ENCODE peak calls at places on chromosomes 7 and 10, in nine cellular contexts. One of them, this sample, is unnamed.

GRCh38 chr7:116780966-116781365 is 81.4 kb upstream of the CAPZA2 start:
- DNase-seq in transverse colon: peak
- DNase-seq in esophagus muscularis mucosa: no peak
- DNase-seq in SK-N-SH: no peak
- DNase-seq in HL-60: no peak
- DNase-seq in HCT116: no peak
- DNase-seq in prostate gland: peak
- DNase-seq in stomach: peak
- DNase-seq in breast epithelium: peak
- DNase-seq in this sample: no peak

GRCh38 chr10:15180736-15181135 is 12.2 kb upstream of the NMT2 start:
- DNase-seq in transverse colon: no peak
- DNase-seq in esophagus muscularis mucosa: no peak
- DNase-seq in SK-N-SH: no peak
- DNase-seq in HL-60: no peak
- DNase-seq in HCT116: no peak
- DNase-seq in prostate gland: no peak
- DNase-seq in stomach: no peak
- DNase-seq in breast epithelium: no peak
- DNase-seq in this sample: no peak

GRCh38 chr10:125599194-125599593 is 83.8 kb downstream of the TEX36 start:
- DNase-seq in transverse colon: no peak
- DNase-seq in esophagus muscularis mucosa: no peak
- DNase-seq in SK-N-SH: peak
- DNase-seq in HL-60: no peak
- DNase-seq in HCT116: no peak
- DNase-seq in prostate gland: no peak
- DNase-seq in stomach: no peak
- DNase-seq in breast epithelium: no peak
- DNase-seq in this sample: no peak

GRCh38 chr7:20323587-20323986 is 7.1 kb upstream of the ITGB8 start:
- DNase-seq in transverse colon: no peak
- DNase-seq in esophagus muscularis mucosa: no peak
- DNase-seq in SK-N-SH: no peak
- DNase-seq in HL-60: no peak
- DNase-seq in HCT116: no peak
- DNase-seq in prostate gland: no peak
- DNase-seq in stomach: no peak
- DNase-seq in breast epithelium: no peak
- DNase-seq in this sample: peak

GRCh38 chr7:18573410-18574234 is 78.1 kb downstream of the HDAC9 start:
- DNase-seq in transverse colon: no peak
- DNase-seq in esophagus muscularis mucosa: no peak
- DNase-seq in SK-N-SH: no peak
- DNase-seq in HL-60: no peak
- DNase-seq in HCT116: no peak
- DNase-seq in prostate gland: no peak
- DNase-seq in stomach: no peak
- DNase-seq in breast epithelium: no peak
- DNase-seq in this sample: no peak

GRCh38 chr10:58017719-58018367 is 249.9 kb downstream of the IPMK start:
- DNase-seq in transverse colon: no peak
- DNase-seq in esophagus muscularis mucosa: no peak
- DNase-seq in SK-N-SH: no peak
- DNase-seq in HL-60: no peak
- DNase-seq in HCT116: no peak
- DNase-seq in prostate gland: no peak
- DNase-seq in stomach: no peak
- DNase-seq in breast epithelium: no peak
- DNase-seq in this sample: no peak

GRCh38 chr10:30897045-30897444 is 134.6 kb downstream of the ZNF438 start:
- DNase-seq in transverse colon: no peak
- DNase-seq in esophagus muscularis mucosa: no peak
- DNase-seq in SK-N-SH: no peak
- DNase-seq in HL-60: no peak
- DNase-seq in HCT116: no peak
- DNase-seq in prostate gland: no peak
- DNase-seq in stomach: no peak
- DNase-seq in breast epithelium: no peak
- DNase-seq in this sample: no peak

GRCh38 chr7:55572378-55573233 is at the start of gene VOPP1:
- DNase-seq in transverse colon: peak
- DNase-seq in esophagus muscularis mucosa: no peak
- DNase-seq in SK-N-SH: peak
- DNase-seq in HL-60: peak
- DNase-seq in HCT116: no peak
- DNase-seq in prostate gland: peak
- DNase-seq in stomach: peak
- DNase-seq in breast epithelium: no peak
- DNase-seq in this sample: no peak

GRCh38 chr10:121323448-121323847 is 274.8 kb downstream of the FGFR2 start:
- DNase-seq in transverse colon: no peak
- DNase-seq in esophagus muscularis mucosa: no peak
- DNase-seq in SK-N-SH: no peak
- DNase-seq in HL-60: no peak
- DNase-seq in HCT116: no peak
- DNase-seq in prostate gland: no peak
- DNase-seq in stomach: no peak
- DNase-seq in breast epithelium: no peak
- DNase-seq in this sample: no peak

GRCh38 chr10:110544958-110545537 is 22.4 kb upstream of the SMC3 start:
- DNase-seq in transverse colon: no peak
- DNase-seq in esophagus muscularis mucosa: no peak
- DNase-seq in SK-N-SH: no peak
- DNase-seq in HL-60: no peak
- DNase-seq in HCT116: no peak
- DNase-seq in prostate gland: no peak
- DNase-seq in stomach: no peak
- DNase-seq in breast epithelium: no peak
- DNase-seq in this sample: no peak

GRCh38 chr7:2472744-2473143 is 3.5 kb downstream of the GRIFIN start:
- DNase-seq in transverse colon: no peak
- DNase-seq in esophagus muscularis mucosa: no peak
- DNase-seq in SK-N-SH: peak
- DNase-seq in HL-60: no peak
- DNase-seq in HCT116: no peak
- DNase-seq in prostate gland: no peak
- DNase-seq in stomach: no peak
- DNase-seq in breast epithelium: no peak
- DNase-seq in this sample: no peak

GRCh38 chr10:128052696-128053095 is 73.5 kb downstream of the MKI67 start:
- DNase-seq in transverse colon: peak
- DNase-seq in esophagus muscularis mucosa: no peak
- DNase-seq in SK-N-SH: no peak
- DNase-seq in HL-60: no peak
- DNase-seq in HCT116: no peak
- DNase-seq in prostate gland: no peak
- DNase-seq in stomach: no peak
- DNase-seq in breast epithelium: no peak
- DNase-seq in this sample: no peak

GRCh38 chr7:68629-69028 is 123.7 kb upstream of the FAM20C start:
- DNase-seq in transverse colon: no peak
- DNase-seq in esophagus muscularis mucosa: no peak
- DNase-seq in SK-N-SH: no peak
- DNase-seq in HL-60: no peak
- DNase-seq in HCT116: no peak
- DNase-seq in prostate gland: no peak
- DNase-seq in stomach: no peak
- DNase-seq in breast epithelium: peak
- DNase-seq in this sample: no peak

GRCh38 chr10:112981553-112981952 is 31.5 kb downstream of the TCF7L2 start:
- DNase-seq in transverse colon: no peak
- DNase-seq in esophagus muscularis mucosa: no peak
- DNase-seq in SK-N-SH: peak
- DNase-seq in HL-60: peak
- DNase-seq in HCT116: no peak
- DNase-seq in prostate gland: no peak
- DNase-seq in stomach: no peak
- DNase-seq in breast epithelium: no peak
- DNase-seq in this sample: no peak

GRCh38 chr7:90401989-90402388 is 1.3 kb upstream of the CLDN12 start:
- DNase-seq in transverse colon: peak
- DNase-seq in esophagus muscularis mucosa: no peak
- DNase-seq in SK-N-SH: peak
- DNase-seq in HL-60: no peak
- DNase-seq in HCT116: no peak
- DNase-seq in prostate gland: no peak
- DNase-seq in stomach: no peak
- DNase-seq in breast epithelium: no peak
- DNase-seq in this sample: peak

GRCh38 chr7:116554436-116554835 is 29.6 kb downstream of the CAV1 start:
- DNase-seq in transverse colon: no peak
- DNase-seq in esophagus muscularis mucosa: no peak
- DNase-seq in SK-N-SH: no peak
- DNase-seq in HL-60: no peak
- DNase-seq in HCT116: no peak
- DNase-seq in prostate gland: no peak
- DNase-seq in stomach: no peak
- DNase-seq in breast epithelium: no peak
- DNase-seq in this sample: no peak

GRCh38 chr10:23037561-23037960 is 57.8 kb upstream of the MSRB2 start:
- DNase-seq in transverse colon: no peak
- DNase-seq in esophagus muscularis mucosa: no peak
- DNase-seq in SK-N-SH: no peak
- DNase-seq in HL-60: no peak
- DNase-seq in HCT116: no peak
- DNase-seq in prostate gland: no peak
- DNase-seq in stomach: no peak
- DNase-seq in breast epithelium: no peak
- DNase-seq in this sample: no peak

GRCh38 chr7:52758337-52758736 is 277.1 kb upstream of the POM121L12 start:
- DNase-seq in transverse colon: no peak
- DNase-seq in esophagus muscularis mucosa: no peak
- DNase-seq in SK-N-SH: no peak
- DNase-seq in HL-60: no peak
- DNase-seq in HCT116: no peak
- DNase-seq in prostate gland: no peak
- DNase-seq in stomach: no peak
- DNase-seq in breast epithelium: no peak
- DNase-seq in this sample: no peak

GRCh38 chr7:57198801-57199200 is 66.6 kb upstream of the ZNF479 start:
- DNase-seq in transverse colon: no peak
- DNase-seq in esophagus muscularis mucosa: no peak
- DNase-seq in SK-N-SH: no peak
- DNase-seq in HL-60: no peak
- DNase-seq in HCT116: no peak
- DNase-seq in prostate gland: no peak
- DNase-seq in stomach: no peak
- DNase-seq in breast epithelium: peak
- DNase-seq in this sample: no peak

GRCh38 chr10:108597657-108598319 is 1325.5 kb downstream of the XPNPEP1 start:
- DNase-seq in transverse colon: no peak
- DNase-seq in esophagus muscularis mucosa: no peak
- DNase-seq in SK-N-SH: no peak
- DNase-seq in HL-60: no peak
- DNase-seq in HCT116: no peak
- DNase-seq in prostate gland: no peak
- DNase-seq in stomach: no peak
- DNase-seq in breast epithelium: no peak
- DNase-seq in this sample: no peak
- H3K4me3 ChIP-seq in transverse colon: no peak
- H3K4me3 ChIP-seq in esophagus muscularis mucosa: no peak
- H3K4me3 ChIP-seq in SK-N-SH: no peak
- H3K4me3 ChIP-seq in HL-60: no peak
- H3K4me3 ChIP-seq in HCT116: no peak
- H3K4me3 ChIP-seq in prostate gland: no peak
- H3K4me3 ChIP-seq in stomach: no peak
- H3K4me3 ChIP-seq in breast epithelium: no peak
- H3K4me3 ChIP-seq in this sample: no peak

DNA sequence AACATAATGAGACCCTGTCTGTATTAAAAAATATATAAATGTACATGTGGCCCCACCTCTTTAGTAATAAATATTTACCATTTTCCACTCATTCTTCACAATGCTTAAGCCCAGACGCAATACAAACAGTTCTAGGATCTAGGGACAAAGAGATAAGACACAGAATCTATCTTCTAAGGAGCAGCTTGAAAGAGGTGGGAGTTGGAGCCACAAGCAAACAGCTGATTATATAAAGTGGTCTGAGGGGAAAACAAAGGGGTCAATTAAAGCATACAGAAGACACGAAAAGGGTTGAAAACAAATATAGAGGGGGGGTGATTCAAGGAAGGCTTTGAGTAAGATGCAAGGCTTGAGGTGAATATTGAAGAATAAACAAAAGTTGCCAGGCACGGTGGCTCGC is 43.1 kb downstream of the UBE2H start:
- DNase-seq in transverse colon: no peak
- DNase-seq in esophagus muscularis mucosa: no peak
- DNase-seq in SK-N-SH: no peak
- DNase-seq in HL-60: no peak
- DNase-seq in HCT116: no peak
- DNase-seq in prostate gland: no peak
- DNase-seq in stomach: no peak
- DNase-seq in breast epithelium: no peak
- DNase-seq in this sample: no peak
- H3K27ac ChIP-seq in transverse colon: no peak
- H3K27ac ChIP-seq in esophagus muscularis mucosa: no peak
- H3K27ac ChIP-seq in SK-N-SH: no peak
- H3K27ac ChIP-seq in HL-60: no peak
- H3K27ac ChIP-seq in HCT116: peak
- H3K27ac ChIP-seq in prostate gland: no peak
- H3K27ac ChIP-seq in stomach: no peak
- H3K27ac ChIP-seq in breast epithelium: no peak
- H3K27ac ChIP-seq in this sample: no peak

DNA sequence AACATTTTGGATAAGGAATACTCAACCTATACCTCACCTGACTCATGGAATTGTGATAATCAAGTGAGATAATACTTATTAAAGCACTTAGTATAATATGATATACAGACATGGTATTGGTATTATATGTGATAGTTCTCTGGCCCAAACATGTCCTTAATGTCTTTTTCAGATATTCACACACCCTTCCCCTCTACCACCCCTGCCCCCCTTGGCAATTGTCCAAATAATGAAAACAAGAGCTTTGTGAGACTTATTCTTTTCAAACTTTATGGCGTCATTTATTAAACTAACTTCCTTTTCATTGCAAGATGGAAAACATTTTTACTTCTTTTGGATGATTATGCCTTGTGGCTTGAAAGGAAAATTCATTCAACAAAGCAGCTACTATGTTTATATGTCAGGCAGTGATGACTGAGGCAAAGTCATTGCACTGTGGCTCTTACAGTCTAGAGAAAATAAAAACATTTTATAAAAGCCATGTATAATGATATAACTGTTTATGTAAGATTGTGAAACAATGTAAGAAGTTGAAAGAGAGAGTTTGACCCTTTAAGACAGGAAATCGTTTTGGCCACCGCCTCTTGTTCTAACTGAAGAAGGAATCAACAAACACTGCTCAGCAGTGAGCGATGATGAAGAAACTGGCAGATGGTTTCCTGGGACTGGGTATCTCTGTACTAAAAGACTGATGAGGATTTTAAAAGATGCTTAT is 27.4 kb downstream of the MINPP1 start:
- DNase-seq in transverse colon: no peak
- DNase-seq in esophagus muscularis mucosa: no peak
- DNase-seq in SK-N-SH: no peak
- DNase-seq in HL-60: no peak
- DNase-seq in HCT116: no peak
- DNase-seq in prostate gland: no peak
- DNase-seq in stomach: no peak
- DNase-seq in breast epithelium: no peak
- DNase-seq in this sample: no peak
- TF ChIP-seq POLR2AphosphoS5 in transverse colon: no peak
- TF ChIP-seq POLR2AphosphoS5 in esophagus muscularis mucosa: no peak
- TF ChIP-seq POLR2AphosphoS5 in SK-N-SH: no peak
- TF ChIP-seq POLR2AphosphoS5 in HL-60: no peak
- TF ChIP-seq POLR2AphosphoS5 in HCT116: no peak
- TF ChIP-seq POLR2AphosphoS5 in prostate gland: no peak
- TF ChIP-seq POLR2AphosphoS5 in stomach: no peak
- TF ChIP-seq POLR2AphosphoS5 in breast epithelium: no peak
- TF ChIP-seq POLR2AphosphoS5 in this sample: no peak

GRCh38 chr7:36677769-36678435 is 46.4 kb downstream of the AOAH start:
- DNase-seq in transverse colon: no peak
- DNase-seq in esophagus muscularis mucosa: no peak
- DNase-seq in SK-N-SH: no peak
- DNase-seq in HL-60: no peak
- DNase-seq in HCT116: no peak
- DNase-seq in prostate gland: no peak
- DNase-seq in stomach: no peak
- DNase-seq in breast epithelium: no peak
- DNase-seq in this sample: no peak
- H3K4me3 ChIP-seq in transverse colon: no peak
- H3K4me3 ChIP-seq in esophagus muscularis mucosa: no peak
- H3K4me3 ChIP-seq in SK-N-SH: no peak
- H3K4me3 ChIP-seq in HL-60: no peak
- H3K4me3 ChIP-seq in HCT116: no peak
- H3K4me3 ChIP-seq in prostate gland: no peak
- H3K4me3 ChIP-seq in stomach: no peak
- H3K4me3 ChIP-seq in breast epithelium: no peak
- H3K4me3 ChIP-seq in this sample: no peak